ENCODE peak calls at places on chromosomes 1 and 21, in eight cellular contexts. J is natural killer cell, A is GM20000, X is GM12864, D is Calu3, I is fibroblast of villous mesenchyme, E is heart right ventricle, V is cardiac fibroblast. W is an unnamed sample.

GRCh38 chr1:43936470-43937151 is 3.0 kb downstream of the ARTN start:
- DNase-seq in J (no peak), A (peak; percentile 72), X (no peak), D (peak; percentile 59), I (peak; percentile 36), E (peak; percentile 41), V (peak; percentile 26), W (no peak)

GRCh38 chr1:231467986-231468385 is 45.9 kb upstream of the EGLN1 start:
- DNase-seq in J (no peak), A (no peak), X (no peak), D (no peak), I (no peak), E (no peak), V (no peak), W (no peak)

GRCh38 chr1:167666416-167666815 is 36.4 kb downstream of the RCSD1 start:
- DNase-seq in J (no peak), A (no peak), X (no peak), D (no peak), I (peak; percentile 57), E (no peak), V (peak; percentile 99), W (no peak)

GRCh38 chr1:107196973-107197562 is 56.2 kb downstream of the NTNG1 start:
- DNase-seq in J (no peak), A (peak; percentile 14), X (peak; percentile 61), D (peak; percentile 24), I (no peak), E (no peak), V (peak; percentile 1), W (no peak)

GRCh38 chr1:234770031-234770795 is 160.2 kb upstream of the IRF2BP2 start:
- DNase-seq in J (no peak), A (no peak), X (no peak), D (no peak), I (no peak), E (no peak), V (no peak), W (no peak)

GRCh38 chr1:9728451-9729295 is 77.1 kb downstream of the PIK3CD start:
- DNase-seq in J (no peak), A (no peak), X (no peak), D (no peak), I (no peak), E (no peak), V (no peak), W (no peak)

GRCh38 chr21:31110430-31110829 is 72.2 kb upstream of the KRTAP19-8 start:
- DNase-seq in J (no peak), A (no peak), X (no peak), D (no peak), I (no peak), E (no peak), V (no peak), W (no peak)

GRCh38 chr1:31216016-31216415 is 23.7 kb downstream of the NKAIN1 start:
- DNase-seq in J (no peak), A (no peak), X (no peak), D (no peak), I (peak; percentile 16), E (peak; percentile 67), V (peak; percentile 55), W (no peak)

GRCh38 chr1:63663873-63664272 is 70.7 kb downstream of the PGM1 start:
- DNase-seq in J (no peak), A (no peak), X (no peak), D (no peak), I (no peak), E (no peak), V (peak; percentile 46), W (no peak)

GRCh38 chr21:41024341-41025056 is 143.5 kb upstream of the BACE2 start:
- DNase-seq in J (no peak), A (no peak), X (no peak), D (no peak), I (no peak), E (no peak), V (no peak), W (no peak)

GRCh38 chr1:26861889-26862371 is 1.0 kb upstream of the SFN start:
- DNase-seq in J (no peak), A (no peak), X (no peak), D (peak; percentile 23), I (no peak), E (no peak), V (peak; percentile 63), W (no peak)

GRCh38 chr21:42061866-42062542 is 9.1 kb upstream of the UMODL1 start:
- DNase-seq in J (peak; percentile 24), A (no peak), X (no peak), D (no peak), I (no peak), E (no peak), V (no peak), W (no peak)

GRCh38 chr1:37995773-37996379 is 6.1 kb upstream of the SF3A3 start:
- DNase-seq in J (no peak), A (peak; percentile 57), X (no peak), D (no peak), I (peak; percentile 87), E (peak; percentile 76), V (peak; percentile 73), W (no peak)

GRCh38 chr1:37726191-37726590 is 33.9 kb downstream of the CDCA8 start:
- DNase-seq in J (no peak), A (no peak), X (no peak), D (no peak), I (no peak), E (no peak), V (no peak), W (no peak)

GRCh38 chr1:216420263-216420662 is 3.0 kb downstream of the USH2A start:
- DNase-seq in J (no peak), A (no peak), X (no peak), D (no peak), I (no peak), E (no peak), V (no peak), W (no peak)

GRCh38 chr1:107358611-107359342 is 217.9 kb downstream of the NTNG1 start:
- DNase-seq in J (no peak), A (no peak), X (no peak), D (no peak), I (no peak), E (no peak), V (no peak), W (no peak)

GRCh38 chr1:113765306-113765705 is 6.0 kb upstream of the PHTF1 start:
- DNase-seq in J (no peak), A (no peak), X (no peak), D (no peak), I (peak; percentile 41), E (no peak), V (no peak), W (no peak)

GRCh38 chr1:60655799-60656355 is 426.5 kb upstream of the NFIA start:
- DNase-seq in J (no peak), A (no peak), X (no peak), D (no peak), I (no peak), E (no peak), V (no peak), W (no peak)

GRCh38 chr1:36159614-36160387 is 3.8 kb downstream of the MAP7D1 start:
- DNase-seq in J (no peak), A (no peak), X (no peak), D (no peak), I (no peak), E (no peak), V (no peak), W (no peak)

GRCh38 chr1:42759114-42759513 is 7.7 kb downstream of the P3H1 start:
- DNase-seq in J (no peak), A (no peak), X (no peak), D (no peak), I (no peak), E (no peak), V (no peak), W (no peak)

GRCh38 chr1:168689726-168690602 is 39.0 kb downstream of the DPT start:
- DNase-seq in J (no peak), A (no peak), X (no peak), D (peak; percentile 69), I (no peak), E (no peak), V (peak; percentile 20), W (no peak)

GRCh38 chr1:94693029-94693428 is 127.1 kb upstream of the SLC44A3 start:
- DNase-seq in J (no peak), A (no peak), X (no peak), D (no peak), I (no peak), E (no peak), V (no peak), W (no peak)
- TF ChIP-seq CTCF in J (no peak), A (no peak), X (peak; percentile 2), D (no peak), I (peak; percentile 16), E (no peak), V (peak; percentile 12), W (no peak)

DNA sequence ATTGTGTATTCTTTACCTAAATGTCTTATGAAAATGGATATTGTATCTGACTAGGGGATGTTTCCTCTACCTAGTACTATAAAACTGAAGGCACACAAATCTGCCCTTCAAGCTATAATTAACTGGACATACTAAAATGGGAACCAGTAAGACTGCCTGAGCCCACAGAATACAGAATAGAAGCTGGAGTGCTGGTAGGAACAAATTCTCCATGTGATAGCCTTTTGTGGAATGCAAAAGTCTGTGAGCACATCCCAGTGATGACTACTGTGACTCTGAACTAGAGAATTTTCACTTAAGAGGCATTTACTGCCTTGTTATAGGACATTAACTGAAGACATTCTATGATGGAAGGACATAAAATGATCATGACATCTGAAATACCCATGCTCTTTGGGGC is 30.3 kb downstream of the KIFAP3 start:
- DNase-seq in J (no peak), A (no peak), X (no peak), D (no peak), I (no peak), E (no peak), V (no peak), W (no peak)
- TF ChIP-seq CTCF in J (no peak), A (no peak), X (no peak), D (no peak), I (no peak), E (no peak), V (no peak), W (no peak)

GRCh38 chr21:15732290-15732995 is 2.7 kb downstream of the USP25 start:
- DNase-seq in J (no peak), A (peak; percentile 80), X (peak; percentile 70), D (no peak), I (peak; percentile 74), E (no peak), V (peak; percentile 56), W (no peak)
- TF ChIP-seq CTCF in J (no peak), A (no peak), X (no peak), D (no peak), I (no peak), E (no peak), V (no peak), W (no peak)

GRCh38 chr21:35825954-35826353 is 234.4 kb downstream of the SETD4 start:
- DNase-seq in J (no peak), A (no peak), X (no peak), D (no peak), I (no peak), E (no peak), V (no peak), W (no peak)
- TF ChIP-seq CTCF in J (no peak), A (no peak), X (no peak), D (no peak), I (no peak), E (no peak), V (no peak), W (no peak)

W was measured in CD14-positive monocyte.